ENCODE peak calls at places on chromosomes 3 and 15, in nine cellular contexts. J, X, V, L, U, C, B, E and D are unnamed samples.

GRCh38 chr15:99100245-99101173 is 4.4 kb upstream of the SYNM start:
- DNase-seq in J (peak; percentile 93), X (peak; percentile 94), V (peak; percentile 36), L (no peak), U (no peak), C (no peak), B (peak; percentile 93), E (peak; percentile 72), D (peak; percentile 82)

GRCh38 chr15:73944161-73945099 is 18.2 kb downstream of the LOXL1 start:
- DNase-seq in J (no peak), X (no peak), V (no peak), L (no peak), U (no peak), C (no peak), B (no peak), E (no peak), D (no peak)

GRCh38 chr3:49641921-49642707 is 32.0 kb upstream of the APEH start:
- DNase-seq in J (no peak), X (no peak), V (no peak), L (no peak), U (no peak), C (no peak), B (no peak), E (no peak), D (no peak)

GRCh38 chr3:76500746-76501275 is 539.1 kb upstream of the ROBO2 start:
- DNase-seq in J (no peak), X (no peak), V (no peak), L (no peak), U (no peak), C (no peak), B (no peak), E (no peak), D (no peak)

GRCh38 chr15:99449514-99449913 is 116.3 kb upstream of the MEF2A start:
- DNase-seq in J (no peak), X (no peak), V (no peak), L (no peak), U (no peak), C (no peak), B (no peak), E (no peak), D (no peak)

GRCh38 chr3:17307889-17308288 is 423.1 kb downstream of the PLCL2 start:
- DNase-seq in J (no peak), X (no peak), V (no peak), L (no peak), U (no peak), C (no peak), B (peak; percentile 36), E (no peak), D (no peak)

GRCh38 chr3:51384145-51384729 is 854 bp upstream of the MANF start:
- DNase-seq in J (peak; percentile 62), X (peak; percentile 73), V (no peak), L (no peak), U (no peak), C (no peak), B (peak; percentile 43), E (no peak), D (no peak)

GRCh38 chr3:162702768-162703385 is 1206.3 kb downstream of the OTOL1 start:
- DNase-seq in J (no peak), X (no peak), V (no peak), L (no peak), U (no peak), C (no peak), B (no peak), E (no peak), D (no peak)

GRCh38 chr3:116059421-116060096 is 385.7 kb downstream of the LSAMP start:
- DNase-seq in J (no peak), X (no peak), V (peak; percentile 82), L (no peak), U (peak; percentile 57), C (no peak), B (peak; percentile 52), E (peak; percentile 12), D (no peak)

GRCh38 chr15:68387288-68388143 is 44.4 kb downstream of the ITGA11 start:
- DNase-seq in J (peak; percentile 30), X (peak; percentile 33), V (no peak), L (peak; percentile 64), U (no peak), C (no peak), B (no peak), E (no peak), D (peak; percentile 15)

GRCh38 chr3:133386876-133387275 is 13.0 kb upstream of the BFSP2 start:
- DNase-seq in J (no peak), X (no peak), V (no peak), L (no peak), U (no peak), C (no peak), B (no peak), E (no peak), D (no peak)

GRCh38 chr15:25703726-25704125 is 159.4 kb downstream of the ATP10A start:
- DNase-seq in J (no peak), X (peak; percentile 33), V (no peak), L (no peak), U (no peak), C (no peak), B (no peak), E (no peak), D (no peak)

GRCh38 chr3:143063018-143063417 is 56.6 kb upstream of the CHST2 start:
- DNase-seq in J (no peak), X (no peak), V (no peak), L (no peak), U (no peak), C (no peak), B (no peak), E (no peak), D (no peak)

DNA sequence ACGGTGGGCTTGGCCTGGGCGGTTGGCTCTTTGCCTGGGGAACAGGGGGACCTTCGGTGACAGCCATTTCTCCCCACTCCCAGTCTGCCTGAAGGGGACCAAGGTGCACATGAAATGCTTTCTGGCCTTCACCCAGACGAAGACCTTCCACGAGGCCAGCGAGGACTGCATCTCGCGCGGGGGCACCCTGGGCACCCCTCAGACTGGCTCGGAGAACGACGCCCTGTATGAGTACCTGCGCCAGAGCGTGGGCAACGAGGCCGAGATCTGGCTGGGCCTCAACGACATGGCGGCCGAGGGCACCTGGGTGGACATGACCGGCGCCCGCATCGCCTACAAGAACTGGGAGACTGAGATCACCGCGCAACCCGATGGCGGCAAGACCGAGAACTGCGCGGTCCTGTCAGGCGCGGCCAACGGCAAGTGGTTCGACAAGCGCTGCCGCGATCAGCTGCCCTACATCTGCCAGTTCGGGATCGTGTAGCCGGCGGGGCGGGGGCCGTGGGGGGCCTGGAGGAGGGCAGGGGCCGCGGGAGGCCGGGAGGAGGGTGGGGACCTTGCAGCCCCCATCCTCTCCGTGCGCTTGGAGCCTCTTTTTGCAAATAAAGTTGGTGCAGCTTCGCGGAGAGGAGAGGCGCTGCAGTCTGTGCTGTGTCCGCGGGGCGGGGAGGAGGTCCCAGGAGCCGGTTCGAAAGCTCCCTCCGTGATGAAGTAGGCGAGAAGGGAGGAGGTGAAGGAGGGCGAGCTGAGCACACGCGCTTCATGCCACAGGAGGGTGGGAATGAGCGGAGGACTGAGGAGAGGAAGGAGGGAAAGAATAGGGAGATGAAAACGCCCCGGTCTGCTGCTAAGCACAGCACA is 9.6 kb downstream of the CLEC3B start:
- DNase-seq in J (peak; percentile 70), X (peak; percentile 79), V (no peak), L (no peak), U (no peak), C (no peak), B (peak; percentile 71), E (no peak), D (no peak)
- TF ChIP-seq CTCF in J (no peak), X (no peak), V (no peak), L (no peak), U (no peak), C (no peak), B (no peak), E (no peak), D (no peak)

GRCh38 chr3:160748226-160748625 is 7.8 kb upstream of the PPM1L start:
- DNase-seq in J (no peak), X (no peak), V (no peak), L (no peak), U (no peak), C (no peak), B (no peak), E (no peak), D (no peak)
- H3K4me1 ChIP-seq in J (no peaks in the 10 kb centered on the region), X (no peaks in the 10 kb centered on the region), V (no peaks in the 10 kb centered on the region), L (peaks cover 9% of the 10 kb centered on the region), U (no peaks in the 10 kb centered on the region), C (no peaks in the 10 kb centered on the region), B (peaks cover 6% of the 10 kb centered on the region), E (no peaks in the 10 kb centered on the region), D (peaks cover 14% of the 10 kb centered on the region)

GRCh38 chr3:47522082-47522987 is 8.8 kb upstream of the ELP6 start:
- DNase-seq in J (peak; percentile 89), X (peak; percentile 92), V (peak; percentile 91), L (no peak), U (peak; percentile 68), C (peak; percentile 72), B (peak; percentile 96), E (peak; percentile 78), D (peak; percentile 83)

GRCh38 chr3:47517937-47518336 is 4.4 kb upstream of the ELP6 start:
- DNase-seq in J (no peak), X (no peak), V (no peak), L (no peak), U (no peak), C (no peak), B (no peak), E (no peak), D (no peak)

GRCh38 chr3:47527952-47528718 is 14.6 kb upstream of the ELP6 start:
- DNase-seq in J (no peak), X (no peak), V (no peak), L (no peak), U (no peak), C (no peak), B (no peak), E (no peak), D (no peak)

GRCh38 chr3:47525617-47526016 is 12.1 kb upstream of the ELP6 start:
- DNase-seq in J (no peak), X (no peak), V (no peak), L (no peak), U (no peak), C (no peak), B (no peak), E (no peak), D (no peak)

DNA sequence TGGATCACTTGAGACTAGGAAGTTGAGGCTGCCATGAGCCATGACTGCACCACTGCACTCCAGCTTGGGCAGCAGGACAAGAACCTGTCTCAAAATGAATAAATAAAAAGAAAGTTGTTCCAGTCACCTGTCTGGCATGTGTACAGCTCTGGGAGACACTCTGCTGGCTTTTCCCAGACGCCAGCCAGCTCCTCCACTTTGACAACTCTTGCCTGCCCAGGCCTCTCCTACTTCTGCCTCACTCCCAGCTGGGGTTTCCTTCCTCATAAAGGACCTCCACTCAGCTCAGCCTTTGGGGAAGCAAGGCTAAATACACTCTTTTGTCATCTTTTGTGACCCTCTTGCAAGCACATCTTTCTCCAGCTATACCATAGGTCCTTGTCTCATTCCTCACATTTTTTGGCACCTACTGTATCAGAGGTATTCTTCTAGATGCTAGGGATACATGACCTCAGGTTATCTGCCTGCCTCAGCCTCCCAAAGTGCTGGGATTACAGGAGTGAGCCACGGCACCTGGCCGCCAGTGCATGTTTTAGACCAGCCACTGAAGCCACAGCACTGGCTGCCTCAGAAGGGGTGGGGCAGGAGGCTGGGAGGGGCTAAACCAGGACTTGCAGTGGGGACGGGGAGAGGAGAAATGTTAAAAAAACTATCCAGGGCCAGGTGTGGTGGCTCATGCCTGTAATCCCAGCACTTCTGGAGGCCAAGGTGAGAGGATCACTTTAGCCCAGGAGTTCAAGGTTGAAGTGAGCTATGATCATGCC is 10.0 kb upstream of the ELP6 start:
- DNase-seq in J (no peak), X (no peak), V (no peak), L (no peak), U (no peak), C (no peak), B (no peak), E (no peak), D (no peak)
- TF ChIP-seq POLR2AphosphoS5 in J (no peak), X (no peak), V (no peak), L (no peak), U (no peak), C (no peak), B (no peak), E (no peak), D (no peak)

GRCh38 chr15:65286704-65287514 is at the start of gene PARP16:
- DNase-seq in J (peak; percentile 93), X (peak; percentile 96), V (peak; percentile 73), L (peak; percentile 97), U (no peak), C (peak; percentile 85), B (peak; percentile 95), E (peak; percentile 94), D (peak; percentile 94)
- TF ChIP-seq CTCF in J (peak; percentile 37), X (no peak), V (peak; percentile 35), L (peak; percentile 73), U (peak; percentile 67), C (no peak), B (peak; percentile 56), E (peak; percentile 67), D (peak; percentile 69)